ENCODE peak calls at places on chromosomes 4 and X, in seven cellular contexts. B is fibroblast of lung, R is psoas muscle, Z is omental fat pad, N is dorsolateral prefrontal cortex, U is WERI-Rb-1, V is AG09319. K is an unnamed sample.

GRCh38 chr4:2301806-2302205 is 39.9 kb upstream of the MXD4 start:
- DNase-seq in B (peak), R (no peak), Z (no peak), N (peak), U (no peak), V (no peak), K (no peak)

GRCh38 chr4:141350122-141350904 is 129.6 kb downstream of the ZNF330 start:
- DNase-seq in B (peak), R (no peak), Z (no peak), N (no peak), U (no peak), V (no peak), K (no peak)

GRCh38 chr4:106986486-106986885 is 49.6 kb downstream of the DKK2 start:
- DNase-seq in B (peak), R (no peak), Z (no peak), N (no peak), U (no peak), V (peak), K (no peak)

GRCh38 chrX:9676738-9677097 is 88.9 kb downstream of the GPR143 start:
- DNase-seq in B (no peak), R (no peak), Z (no peak), N (no peak), U (no peak), V (no peak), K (no peak)

GRCh38 chr4:87011340-87012034 is 76.7 kb downstream of the AFF1 start:
- DNase-seq in B (peak), R (no peak), Z (no peak), N (no peak), U (no peak), V (no peak), K (no peak)

GRCh38 chrX:8323356-8323755 is 141.3 kb upstream of the VCX3B start:
- DNase-seq in B (no peak), R (no peak), Z (no peak), N (no peak), U (no peak), V (no peak), K (no peak)

GRCh38 chrX:153770606-153771175 is 6.6 kb downstream of the PLXNB3 start:
- DNase-seq in B (no peak), R (peak), Z (no peak), N (no peak), U (peak), V (no peak), K (no peak)

GRCh38 chr4:36990108-36990872 is 254.3 kb upstream of the NWD2 start:
- DNase-seq in B (no peak), R (no peak), Z (no peak), N (no peak), U (no peak), V (no peak), K (no peak)

GRCh38 chr4:153418114-153418513 is 48.0 kb upstream of the TMEM131L start:
- DNase-seq in B (peak), R (no peak), Z (no peak), N (no peak), U (no peak), V (no peak), K (no peak)

GRCh38 chrX:86946569-86946968 is 571.0 kb upstream of the KLHL4 start:
- DNase-seq in B (peak), R (no peak), Z (no peak), N (no peak), U (peak), V (no peak), K (no peak)
- TF ChIP-seq CTCF in B (peak), R (peak), Z (no peak), N (peak), U (peak), V (peak), K (peak)

DNA sequence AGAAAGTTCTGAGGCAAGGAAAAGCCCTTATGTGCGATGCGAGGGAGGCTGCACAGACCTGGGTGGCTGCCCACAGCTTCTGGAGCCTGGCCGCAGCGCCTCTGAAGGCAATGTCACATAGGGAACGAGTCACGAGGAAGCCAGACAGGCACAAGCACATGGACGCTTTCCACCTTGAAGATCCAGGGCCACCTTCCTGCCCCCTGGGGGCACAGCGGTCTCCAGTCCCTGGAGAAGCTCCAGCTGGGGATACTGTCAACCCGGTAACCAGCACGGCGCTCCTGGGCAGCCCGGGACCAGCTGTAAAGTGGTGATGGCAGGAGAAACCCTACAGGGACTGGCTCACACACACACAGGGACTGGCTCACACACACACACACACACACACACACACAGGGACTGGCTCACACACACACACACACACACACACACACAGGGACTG is 69.7 kb downstream of the MTNR1A start:
- DNase-seq in B (peak), R (no peak), Z (no peak), N (peak), U (no peak), V (no peak), K (no peak)
- TF ChIP-seq CTCF in B (peak), R (no peak), Z (no peak), N (no peak), U (no peak), V (no peak), K (no peak)

DNA sequence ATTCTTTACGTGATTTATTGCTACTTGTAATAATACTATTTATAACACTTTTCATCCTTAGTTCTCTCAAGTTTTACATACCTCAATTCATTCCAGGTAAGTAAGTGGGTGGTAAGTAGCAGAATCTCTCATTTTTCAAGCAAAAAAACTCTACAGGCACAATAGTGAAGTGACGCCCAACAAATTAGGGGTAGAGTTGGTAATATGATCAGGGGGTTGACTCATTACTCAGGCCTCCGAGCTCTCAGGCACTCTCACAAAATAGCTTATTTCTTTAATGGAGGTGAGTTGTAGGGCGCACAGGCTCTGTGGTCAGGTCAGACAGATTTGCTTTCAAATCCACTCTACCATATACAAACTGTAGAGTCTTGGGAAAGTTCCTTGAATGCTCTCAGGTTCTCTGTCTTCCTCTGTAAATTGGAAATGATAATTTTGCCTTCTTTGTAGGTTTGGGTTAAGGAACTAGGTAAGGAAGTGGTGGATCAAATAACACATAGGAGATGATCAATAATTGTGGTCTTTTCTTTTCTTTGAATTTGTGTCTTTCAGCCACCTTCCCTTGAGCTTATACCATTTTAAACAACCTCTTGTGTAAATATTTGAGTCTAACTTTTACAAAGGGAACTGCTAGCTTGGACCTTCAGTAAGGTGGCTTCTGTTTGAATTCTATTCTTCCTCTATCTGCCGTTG is 134.9 kb upstream of the LEF1 start:
- DNase-seq in B (peak), R (no peak), Z (no peak), N (no peak), U (no peak), V (no peak), K (no peak)
- TF ChIP-seq CTCF in B (no peak), R (no peak), Z (no peak), N (no peak), U (no peak), V (no peak), K (no peak)

GRCh38 chr4:185013715-185014114 is 4.6 kb upstream of the HELT start:
- DNase-seq in B (no peak), R (no peak), Z (no peak), N (no peak), U (no peak), V (no peak), K (no peak)

GRCh38 chr4:185016946-185017797 is 1.1 kb upstream of the HELT start:
- DNase-seq in B (peak), R (no peak), Z (no peak), N (no peak), U (no peak), V (no peak), K (no peak)

GRCh38 chr4:185016101-185016940 is 2.0 kb upstream of the HELT start:
- DNase-seq in B (no peak), R (no peak), Z (no peak), N (no peak), U (no peak), V (no peak), K (no peak)

GRCh38 chr4:185017964-185018772 is at the start of gene HELT:
- DNase-seq in B (no peak), R (no peak), Z (no peak), N (no peak), U (peak), V (no peak), K (no peak)

DNA sequence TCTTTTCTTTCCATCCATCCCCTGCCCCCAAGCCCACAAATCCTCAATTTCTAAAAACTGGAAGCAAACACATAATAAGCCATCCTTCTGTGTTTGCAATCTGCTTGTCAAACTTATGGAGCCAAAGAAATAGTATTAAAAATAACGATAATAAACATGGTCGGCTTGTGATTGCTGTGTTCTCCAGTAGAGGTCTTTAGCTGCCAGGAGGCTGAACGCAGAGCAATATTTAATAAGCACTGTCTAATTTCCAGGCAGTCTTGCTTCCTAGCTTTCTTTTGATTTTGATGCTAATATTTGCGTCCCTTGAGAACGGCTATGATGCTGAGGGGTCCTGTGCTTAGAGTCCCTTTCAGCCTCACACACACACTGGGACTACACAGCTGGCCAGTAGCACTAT is 3.2 kb upstream of the HELT start:
- DNase-seq in B (peak), R (no peak), Z (no peak), N (no peak), U (no peak), V (no peak), K (no peak)
- TF ChIP-seq CTCF in B (peak), R (no peak), Z (no peak), N (no peak), U (no peak), V (no peak), K (no peak)

GRCh38 chr4:159764343-159764952 is 661.6 kb downstream of the RAPGEF2 start:
- DNase-seq in B (peak), R (no peak), Z (no peak), N (no peak), U (peak), V (no peak), K (no peak)
- TF ChIP-seq CTCF in B (peak), R (peak), Z (no peak), N (peak), U (peak), V (no peak), K (peak)

DNA sequence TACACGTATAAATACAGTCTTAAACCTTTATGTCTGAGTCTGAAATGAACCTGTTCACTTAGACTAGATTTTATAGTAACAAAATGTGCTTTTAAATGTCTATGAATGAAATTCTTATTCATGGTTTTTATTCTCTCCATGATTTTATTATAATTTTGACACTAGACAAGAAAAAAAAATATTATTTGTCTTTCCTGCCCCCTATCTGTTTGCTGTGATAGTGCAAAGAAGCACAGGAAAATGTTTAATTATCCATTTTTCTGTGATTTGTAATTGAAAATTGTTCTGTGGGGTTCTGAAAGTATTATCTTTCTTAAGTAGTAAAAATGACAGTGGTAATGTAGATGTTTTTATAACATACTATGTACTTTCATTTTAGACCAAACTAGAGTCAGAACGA is 52.0 kb downstream of the INTS6L start:
- DNase-seq in B (peak), R (no peak), Z (no peak), N (no peak), U (no peak), V (no peak), K (no peak)
- TF ChIP-seq CTCF in B (peak), R (peak), Z (no peak), N (no peak), U (no peak), V (peak), K (peak)

GRCh38 chr4:78939667-78940008 is 400 bp upstream of the PAQR3 start:
- DNase-seq in B (no peak), R (no peak), Z (no peak), N (no peak), U (no peak), V (no peak), K (no peak)
- TF ChIP-seq CTCF in B (no peak), R (no peak), Z (no peak), N (no peak), U (no peak), V (no peak), K (no peak)

DNA sequence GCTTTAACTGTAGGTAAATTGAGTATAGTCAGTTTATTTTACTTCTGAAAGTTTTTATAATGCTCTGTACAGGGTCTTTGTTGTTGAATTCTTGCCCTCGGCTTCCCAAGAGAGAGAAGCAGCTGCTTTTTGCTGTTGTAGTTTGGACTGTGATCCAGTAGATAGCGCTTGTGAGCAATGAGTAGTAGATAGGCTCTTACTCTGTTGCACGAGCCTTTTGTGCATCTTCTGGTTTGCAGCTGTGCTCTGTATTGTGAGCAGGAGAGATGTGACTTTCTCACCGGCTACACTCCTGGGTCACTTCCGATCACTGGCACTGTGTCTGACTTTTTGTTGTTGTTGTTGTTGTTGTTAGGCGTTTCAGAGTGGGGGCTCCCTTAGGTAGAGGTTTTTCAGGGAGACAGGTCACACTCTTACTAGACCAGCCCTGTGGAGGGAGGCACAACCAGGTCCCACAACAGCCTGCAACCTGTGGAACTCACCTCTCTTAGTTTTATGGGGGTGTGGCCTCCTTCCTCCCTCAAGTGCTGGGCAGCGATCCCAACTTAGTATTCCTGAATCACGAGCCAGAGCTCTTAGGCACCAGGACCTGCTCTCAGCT is 822.1 kb upstream of the GALNTL6 start:
- DNase-seq in B (no peak), R (no peak), Z (no peak), N (no peak), U (peak), V (no peak), K (no peak)
- TF ChIP-seq CTCF in B (no peak), R (no peak), Z (no peak), N (no peak), U (peak), V (no peak), K (peak)

GRCh38 chrX:40524423-40524822 is 56.3 kb upstream of the ATP6AP2 start:
- DNase-seq in B (no peak), R (no peak), Z (no peak), N (no peak), U (no peak), V (no peak), K (no peak)
- TF ChIP-seq CTCF in B (no peak), R (no peak), Z (no peak), N (no peak), U (peak), V (peak), K (no peak)

K was measured in D721Med.